ENCODE peak calls at places on chromosome 12, in seven cellular contexts. One of them, this sample, is unnamed.

GRCh38 chr12:50739611-50740010 is 24.3 kb upstream of the ATF1 start:
- DNase-seq in bronchial epithelial cell: no peak
- DNase-seq in K562: no peak
- DNase-seq in pancreas: no peak
- DNase-seq in fibroblast of lung: no peak
- DNase-seq in GM12878: no peak
- DNase-seq in thyroid gland: no peak
- DNase-seq in this sample: no peak

GRCh38 chr12:110639336-110640178 is 25.6 kb downstream of the TCTN1 start:
- DNase-seq in bronchial epithelial cell: peak
- DNase-seq in K562: no peak
- DNase-seq in pancreas: no peak
- DNase-seq in fibroblast of lung: peak
- DNase-seq in GM12878: no peak
- DNase-seq in thyroid gland: no peak
- DNase-seq in this sample: peak

GRCh38 chr12:6335451-6336078 is 6.3 kb downstream of the TNFRSF1A start:
- DNase-seq in bronchial epithelial cell: peak
- DNase-seq in K562: peak
- DNase-seq in pancreas: peak
- DNase-seq in fibroblast of lung: peak
- DNase-seq in GM12878: peak
- DNase-seq in thyroid gland: peak
- DNase-seq in this sample: peak

GRCh38 chr12:130559806-130560205 is 156.3 kb downstream of the RIMBP2 start:
- DNase-seq in bronchial epithelial cell: no peak
- DNase-seq in K562: no peak
- DNase-seq in pancreas: no peak
- DNase-seq in fibroblast of lung: no peak
- DNase-seq in GM12878: no peak
- DNase-seq in thyroid gland: no peak
- DNase-seq in this sample: no peak

GRCh38 chr12:116318738-116319050 is 41.2 kb upstream of the MED13L start:
- DNase-seq in bronchial epithelial cell: peak
- DNase-seq in K562: no peak
- DNase-seq in pancreas: peak
- DNase-seq in fibroblast of lung: no peak
- DNase-seq in GM12878: no peak
- DNase-seq in thyroid gland: peak
- DNase-seq in this sample: no peak

GRCh38 chr12:27969901-27970390 is 2.6 kb downstream of the PTHLH start:
- DNase-seq in bronchial epithelial cell: peak
- DNase-seq in K562: peak
- DNase-seq in pancreas: peak
- DNase-seq in fibroblast of lung: peak
- DNase-seq in GM12878: peak
- DNase-seq in thyroid gland: peak
- DNase-seq in this sample: no peak

GRCh38 chr12:42766754-42767153 is 177.2 kb upstream of the PRICKLE1 start:
- DNase-seq in bronchial epithelial cell: no peak
- DNase-seq in K562: no peak
- DNase-seq in pancreas: no peak
- DNase-seq in fibroblast of lung: no peak
- DNase-seq in GM12878: no peak
- DNase-seq in thyroid gland: no peak
- DNase-seq in this sample: no peak

GRCh38 chr12:114306646-114307045 is 99.3 kb downstream of the TBX5 start:
- DNase-seq in bronchial epithelial cell: peak
- DNase-seq in K562: no peak
- DNase-seq in pancreas: no peak
- DNase-seq in fibroblast of lung: peak
- DNase-seq in GM12878: no peak
- DNase-seq in thyroid gland: no peak
- DNase-seq in this sample: peak

GRCh38 chr12:121166356-121166755 is 33.7 kb downstream of the P2RX7 start:
- DNase-seq in bronchial epithelial cell: no peak
- DNase-seq in K562: no peak
- DNase-seq in pancreas: no peak
- DNase-seq in fibroblast of lung: peak
- DNase-seq in GM12878: no peak
- DNase-seq in thyroid gland: no peak
- DNase-seq in this sample: no peak

GRCh38 chr12:93908846-93909592 is 231.8 kb downstream of the CRADD start:
- DNase-seq in bronchial epithelial cell: peak
- DNase-seq in K562: no peak
- DNase-seq in pancreas: no peak
- DNase-seq in fibroblast of lung: peak
- DNase-seq in GM12878: no peak
- DNase-seq in thyroid gland: no peak
- DNase-seq in this sample: no peak

GRCh38 chr12:50820177-50820576 is 22.5 kb upstream of the TMPRSS12 start:
- DNase-seq in bronchial epithelial cell: no peak
- DNase-seq in K562: no peak
- DNase-seq in pancreas: no peak
- DNase-seq in fibroblast of lung: no peak
- DNase-seq in GM12878: no peak
- DNase-seq in thyroid gland: no peak
- DNase-seq in this sample: no peak

GRCh38 chr12:89571481-89572190 is 45.8 kb upstream of the POC1B start:
- DNase-seq in bronchial epithelial cell: peak
- DNase-seq in K562: no peak
- DNase-seq in pancreas: no peak
- DNase-seq in fibroblast of lung: peak
- DNase-seq in GM12878: no peak
- DNase-seq in thyroid gland: no peak
- DNase-seq in this sample: peak

GRCh38 chr12:98644433-98644711 is 216 bp downstream of the IKBIP start:
- DNase-seq in bronchial epithelial cell: peak
- DNase-seq in K562: peak
- DNase-seq in pancreas: no peak
- DNase-seq in fibroblast of lung: no peak
- DNase-seq in GM12878: no peak
- DNase-seq in thyroid gland: no peak
- DNase-seq in this sample: no peak

GRCh38 chr12:101857043-101857558 is 20.3 kb upstream of the DRAM1 start:
- DNase-seq in bronchial epithelial cell: peak
- DNase-seq in K562: no peak
- DNase-seq in pancreas: no peak
- DNase-seq in fibroblast of lung: peak
- DNase-seq in GM12878: no peak
- DNase-seq in thyroid gland: no peak
- DNase-seq in this sample: peak

GRCh38 chr12:53060721-53061276 is 10.9 kb downstream of the TNS2 start:
- DNase-seq in bronchial epithelial cell: no peak
- DNase-seq in K562: no peak
- DNase-seq in pancreas: peak
- DNase-seq in fibroblast of lung: no peak
- DNase-seq in GM12878: no peak
- DNase-seq in thyroid gland: peak
- DNase-seq in this sample: no peak

GRCh38 chr12:111418594-111418880 is 12.8 kb downstream of the SH2B3 start:
- DNase-seq in bronchial epithelial cell: no peak
- DNase-seq in K562: no peak
- DNase-seq in pancreas: no peak
- DNase-seq in fibroblast of lung: no peak
- DNase-seq in GM12878: no peak
- DNase-seq in thyroid gland: no peak
- DNase-seq in this sample: no peak

GRCh38 chr12:23631991-23632390 is 317.5 kb downstream of the SOX5 start:
- DNase-seq in bronchial epithelial cell: peak
- DNase-seq in K562: no peak
- DNase-seq in pancreas: no peak
- DNase-seq in fibroblast of lung: peak
- DNase-seq in GM12878: no peak
- DNase-seq in thyroid gland: no peak
- DNase-seq in this sample: no peak

GRCh38 chr12:87509233-87509820 is 519.9 kb downstream of the C12orf50 start:
- DNase-seq in bronchial epithelial cell: peak
- DNase-seq in K562: no peak
- DNase-seq in pancreas: no peak
- DNase-seq in fibroblast of lung: peak
- DNase-seq in GM12878: no peak
- DNase-seq in thyroid gland: no peak
- DNase-seq in this sample: peak

DNA sequence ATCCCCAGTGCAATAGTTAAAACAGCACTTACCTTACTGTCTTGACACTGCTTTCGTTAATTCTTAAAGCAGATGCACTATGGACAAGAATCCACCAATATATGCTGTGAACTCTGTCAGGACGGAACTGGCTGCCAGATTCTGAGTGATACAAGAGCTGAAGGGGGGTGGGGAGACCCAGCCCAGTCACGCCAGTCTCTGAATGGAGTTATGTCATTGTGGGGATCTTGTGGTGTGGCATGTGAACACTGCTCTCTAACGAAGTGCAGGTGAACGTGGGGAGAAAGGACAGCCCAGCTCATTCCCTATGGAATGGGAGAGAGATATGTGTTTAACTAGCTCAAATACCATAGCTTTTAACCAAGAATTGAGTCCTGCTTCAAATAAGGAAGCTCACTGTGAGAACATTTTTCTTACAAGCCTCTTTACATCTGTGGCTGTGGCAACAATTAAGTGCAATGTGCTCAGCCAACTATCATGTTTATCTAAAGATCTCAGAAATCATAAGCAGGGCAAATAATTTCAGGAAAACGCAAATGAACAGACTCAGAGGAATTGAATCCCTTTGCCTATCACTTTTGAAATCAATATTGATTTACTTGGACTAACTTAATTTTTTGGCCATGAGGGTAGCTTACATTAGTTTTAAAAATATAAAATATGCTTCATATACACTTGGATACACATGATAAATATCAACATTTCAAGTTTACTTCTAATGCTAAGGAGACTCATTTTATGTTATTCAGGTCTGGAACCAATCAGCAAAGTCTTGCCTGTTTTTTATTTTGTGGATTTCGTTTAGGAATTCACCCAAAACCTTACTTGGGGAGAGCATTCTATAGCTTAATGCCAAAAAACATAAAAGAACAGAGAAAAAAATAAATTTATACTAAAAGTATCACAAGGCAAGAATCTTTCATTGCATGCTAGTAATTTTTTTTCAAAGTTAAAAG is at the start of gene LUM:
- DNase-seq in bronchial epithelial cell: peak
- DNase-seq in K562: no peak
- DNase-seq in pancreas: no peak
- DNase-seq in fibroblast of lung: peak
- DNase-seq in GM12878: no peak
- DNase-seq in thyroid gland: peak
- DNase-seq in this sample: peak
- H3K4me3 ChIP-seq in bronchial epithelial cell: no peak
- H3K4me3 ChIP-seq in K562: no peak
- H3K4me3 ChIP-seq in pancreas: no peak
- H3K4me3 ChIP-seq in fibroblast of lung: peak
- H3K4me3 ChIP-seq in GM12878: no peak
- H3K4me3 ChIP-seq in thyroid gland: no peak
- H3K4me3 ChIP-seq in this sample: peak

GRCh38 chr12:57852195-57852594 is 5.7 kb upstream of the CTDSP2 start:
- DNase-seq in bronchial epithelial cell: no peak
- DNase-seq in K562: no peak
- DNase-seq in pancreas: no peak
- DNase-seq in fibroblast of lung: no peak
- DNase-seq in GM12878: no peak
- DNase-seq in thyroid gland: peak
- DNase-seq in this sample: no peak
- H3K4me3 ChIP-seq in bronchial epithelial cell: peak
- H3K4me3 ChIP-seq in K562: no peak
- H3K4me3 ChIP-seq in pancreas: peak
- H3K4me3 ChIP-seq in fibroblast of lung: no peak
- H3K4me3 ChIP-seq in GM12878: peak
- H3K4me3 ChIP-seq in thyroid gland: peak
- H3K4me3 ChIP-seq in this sample: peak

DNA sequence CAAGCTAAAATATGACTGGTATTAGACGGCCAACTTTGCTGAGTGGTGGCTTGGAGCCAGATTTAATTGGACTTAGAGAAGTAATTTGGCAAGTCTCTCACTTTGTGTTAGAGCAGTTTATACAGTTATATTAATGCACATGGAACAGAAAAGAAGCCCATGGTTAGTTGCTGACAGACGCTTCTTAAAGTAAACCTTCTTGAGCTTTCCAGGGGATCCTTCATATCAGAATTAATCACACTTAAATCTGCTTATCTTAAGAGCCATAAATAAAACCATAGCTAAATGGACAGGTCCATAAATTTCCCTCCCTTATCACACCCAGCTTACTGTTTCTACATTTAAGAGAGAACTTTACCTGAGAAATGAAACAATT is 9.6 kb downstream of the GSG1 start:
- DNase-seq in bronchial epithelial cell: no peak
- DNase-seq in K562: no peak
- DNase-seq in pancreas: no peak
- DNase-seq in fibroblast of lung: peak
- DNase-seq in GM12878: no peak
- DNase-seq in thyroid gland: no peak
- DNase-seq in this sample: no peak
- H3K4me3 ChIP-seq in bronchial epithelial cell: no peak
- H3K4me3 ChIP-seq in K562: no peak
- H3K4me3 ChIP-seq in pancreas: no peak
- H3K4me3 ChIP-seq in fibroblast of lung: no peak
- H3K4me3 ChIP-seq in GM12878: no peak
- H3K4me3 ChIP-seq in thyroid gland: no peak
- H3K4me3 ChIP-seq in this sample: no peak

DNA sequence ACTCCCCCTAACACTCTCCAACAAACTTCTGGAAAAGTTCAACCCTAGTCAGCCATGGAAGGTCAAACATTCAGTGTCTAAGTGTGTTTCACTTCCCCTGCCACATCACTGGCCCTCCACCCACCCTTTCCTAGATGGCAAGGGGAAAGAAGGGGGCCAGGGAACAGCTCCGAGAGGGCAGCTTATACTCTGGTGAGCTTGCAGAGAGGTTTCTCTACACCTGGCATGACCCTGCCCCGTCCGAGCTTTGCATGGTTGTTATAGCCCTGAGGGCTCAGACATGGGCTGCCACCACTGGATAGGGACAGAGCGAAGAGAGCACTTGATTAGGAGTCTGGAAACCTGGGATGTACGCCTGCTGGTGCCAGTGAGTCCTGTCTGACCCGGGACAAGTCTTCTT is 4.0 kb downstream of the ACVRL1 start:
- DNase-seq in bronchial epithelial cell: no peak
- DNase-seq in K562: no peak
- DNase-seq in pancreas: no peak
- DNase-seq in fibroblast of lung: no peak
- DNase-seq in GM12878: no peak
- DNase-seq in thyroid gland: no peak
- DNase-seq in this sample: no peak
- H3K4me3 ChIP-seq in bronchial epithelial cell: no peak
- H3K4me3 ChIP-seq in K562: no peak
- H3K4me3 ChIP-seq in pancreas: no peak
- H3K4me3 ChIP-seq in fibroblast of lung: no peak
- H3K4me3 ChIP-seq in GM12878: no peak
- H3K4me3 ChIP-seq in thyroid gland: no peak
- H3K4me3 ChIP-seq in this sample: no peak

This sample was measured in skeletal muscle cell.